ENCODE peak calls at places on chromosomes 12 and 14, in four cellular contexts. One of them, this sample, is unnamed.

GRCh38 chr14:96224480-96225096 is 19.9 kb downstream of the BDKRB2 start:
- DNase-seq in lower lobe of right lung: no peak
- DNase-seq in left cardiac atrium: no peak
- DNase-seq in HTR-8/SVneo: no peak
- DNase-seq in this sample: no peak

GRCh38 chr12:51322452-51322851 is 1.5 kb downstream of the BIN2 start:
- DNase-seq in lower lobe of right lung: no peak
- DNase-seq in left cardiac atrium: no peak
- DNase-seq in HTR-8/SVneo: no peak
- DNase-seq in this sample: no peak

GRCh38 chr12:76666272-76666845 is 97.6 kb upstream of the ZDHHC17 start:
- DNase-seq in lower lobe of right lung: no peak
- DNase-seq in left cardiac atrium: no peak
- DNase-seq in HTR-8/SVneo: no peak
- DNase-seq in this sample: no peak

GRCh38 chr14:99164712-99165111 is 107.3 kb downstream of the BCL11B start:
- DNase-seq in lower lobe of right lung: no peak
- DNase-seq in left cardiac atrium: no peak
- DNase-seq in HTR-8/SVneo: no peak
- DNase-seq in this sample: no peak

GRCh38 chr14:96130854-96131253 is 73.8 kb upstream of the BDKRB2 start:
- DNase-seq in lower lobe of right lung: no peak
- DNase-seq in left cardiac atrium: no peak
- DNase-seq in HTR-8/SVneo: no peak
- DNase-seq in this sample: no peak

GRCh38 chr14:101963052-101963451 is 1.3 kb upstream of the DYNC1H1 start:
- DNase-seq in lower lobe of right lung: no peak
- DNase-seq in left cardiac atrium: no peak
- DNase-seq in HTR-8/SVneo: no peak
- DNase-seq in this sample: no peak

GRCh38 chr14:18688346-18688745 is 87.4 kb downstream of the OR11H12 start:
- DNase-seq in lower lobe of right lung: no peak
- DNase-seq in left cardiac atrium: no peak
- DNase-seq in HTR-8/SVneo: no peak
- DNase-seq in this sample: no peak

GRCh38 chr14:51342226-51342625 is 102.2 kb downstream of the TMX1 start:
- DNase-seq in lower lobe of right lung: no peak
- DNase-seq in left cardiac atrium: no peak
- DNase-seq in HTR-8/SVneo: peak
- DNase-seq in this sample: no peak

GRCh38 chr12:179131-179884 is 34.6 kb downstream of the SLC6A12 start:
- DNase-seq in lower lobe of right lung: no peak
- DNase-seq in left cardiac atrium: no peak
- DNase-seq in HTR-8/SVneo: no peak
- DNase-seq in this sample: no peak

GRCh38 chr14:61234215-61234916 is 46.8 kb downstream of the TMEM30B start:
- DNase-seq in lower lobe of right lung: no peak
- DNase-seq in left cardiac atrium: no peak
- DNase-seq in HTR-8/SVneo: no peak
- DNase-seq in this sample: no peak

GRCh38 chr12:93440043-93440835 is 1.5 kb downstream of the UBE2N start:
- DNase-seq in lower lobe of right lung: no peak
- DNase-seq in left cardiac atrium: no peak
- DNase-seq in HTR-8/SVneo: no peak
- DNase-seq in this sample: no peak

GRCh38 chr12:125151284-125151683 is 86.0 kb downstream of the AACS start:
- DNase-seq in lower lobe of right lung: no peak
- DNase-seq in left cardiac atrium: no peak
- DNase-seq in HTR-8/SVneo: no peak
- DNase-seq in this sample: no peak

GRCh38 chr14:92520102-92520651 is 6.6 kb downstream of the RIN3 start:
- DNase-seq in lower lobe of right lung: no peak
- DNase-seq in left cardiac atrium: no peak
- DNase-seq in HTR-8/SVneo: no peak
- DNase-seq in this sample: peak

GRCh38 chr14:97156705-97157104 is 359.5 kb downstream of the VRK1 start:
- DNase-seq in lower lobe of right lung: no peak
- DNase-seq in left cardiac atrium: no peak
- DNase-seq in HTR-8/SVneo: no peak
- DNase-seq in this sample: no peak

GRCh38 chr14:35114036-35114435 is 7.8 kb downstream of the PPP2R3C start:
- DNase-seq in lower lobe of right lung: no peak
- DNase-seq in left cardiac atrium: no peak
- DNase-seq in HTR-8/SVneo: peak
- DNase-seq in this sample: no peak

GRCh38 chr12:124428136-124428791 is 133.4 kb downstream of the RFLNA start:
- DNase-seq in lower lobe of right lung: no peak
- DNase-seq in left cardiac atrium: peak
- DNase-seq in HTR-8/SVneo: no peak
- DNase-seq in this sample: peak

GRCh38 chr12:123398177-123398916 is 14.4 kb downstream of the KMT5A start:
- DNase-seq in lower lobe of right lung: no peak
- DNase-seq in left cardiac atrium: peak
- DNase-seq in HTR-8/SVneo: no peak
- DNase-seq in this sample: peak

GRCh38 chr12:54298904-54299303 is 1.9 kb downstream of the NFE2 start:
- DNase-seq in lower lobe of right lung: no peak
- DNase-seq in left cardiac atrium: no peak
- DNase-seq in HTR-8/SVneo: no peak
- DNase-seq in this sample: no peak

GRCh38 chr12:19695244-19696098 is 256.2 kb downstream of the AEBP2 start:
- DNase-seq in lower lobe of right lung: no peak
- DNase-seq in left cardiac atrium: no peak
- DNase-seq in HTR-8/SVneo: no peak
- DNase-seq in this sample: no peak

GRCh38 chr12:88509347-88509746 is 70.9 kb downstream of the KITLG start:
- DNase-seq in lower lobe of right lung: no peak
- DNase-seq in left cardiac atrium: no peak
- DNase-seq in HTR-8/SVneo: no peak
- DNase-seq in this sample: no peak

GRCh38 chr14:54566152-54566409 is 847 bp upstream of the SAMD4A start:
- DNase-seq in lower lobe of right lung: peak
- DNase-seq in left cardiac atrium: no peak
- DNase-seq in HTR-8/SVneo: no peak
- DNase-seq in this sample: no peak

GRCh38 chr12:65999564-66000280 is 130.8 kb downstream of the LLPH start:
- DNase-seq in lower lobe of right lung: no peak
- DNase-seq in left cardiac atrium: no peak
- DNase-seq in HTR-8/SVneo: no peak
- DNase-seq in this sample: no peak

GRCh38 chr12:108181095-108181454 is 52.0 kb downstream of the WSCD2 start:
- DNase-seq in lower lobe of right lung: no peak
- DNase-seq in left cardiac atrium: no peak
- DNase-seq in HTR-8/SVneo: no peak
- DNase-seq in this sample: no peak

GRCh38 chr14:102878970-102879460 is 43.4 kb upstream of the AMN start:
- DNase-seq in lower lobe of right lung: no peak
- DNase-seq in left cardiac atrium: no peak
- DNase-seq in HTR-8/SVneo: no peak
- DNase-seq in this sample: no peak

GRCh38 chr12:50537538-50537919 is 32.7 kb downstream of the DIP2B start:
- DNase-seq in lower lobe of right lung: no peak
- DNase-seq in left cardiac atrium: no peak
- DNase-seq in HTR-8/SVneo: peak
- DNase-seq in this sample: no peak

GRCh38 chr12:81332054-81332453 is 254.2 kb downstream of the ACSS3 start:
- DNase-seq in lower lobe of right lung: no peak
- DNase-seq in left cardiac atrium: no peak
- DNase-seq in HTR-8/SVneo: no peak
- DNase-seq in this sample: no peak

GRCh38 chr14:100617715-100618693 is 30.8 kb upstream of the BEGAIN start:
- DNase-seq in lower lobe of right lung: no peak
- DNase-seq in left cardiac atrium: peak
- DNase-seq in HTR-8/SVneo: no peak
- DNase-seq in this sample: peak

GRCh38 chr12:119153477-119154434 is 25.0 kb upstream of the HSPB8 start:
- DNase-seq in lower lobe of right lung: peak
- DNase-seq in left cardiac atrium: peak
- DNase-seq in HTR-8/SVneo: no peak
- DNase-seq in this sample: peak

GRCh38 chr14:35378638-35379568 is 25.6 kb downstream of the NFKBIA start:
- DNase-seq in lower lobe of right lung: no peak
- DNase-seq in left cardiac atrium: no peak
- DNase-seq in HTR-8/SVneo: no peak
- DNase-seq in this sample: no peak

GRCh38 chr14:92471919-92472318 is 41.7 kb upstream of the RIN3 start:
- DNase-seq in lower lobe of right lung: no peak
- DNase-seq in left cardiac atrium: no peak
- DNase-seq in HTR-8/SVneo: peak
- DNase-seq in this sample: no peak